ENCODE peak calls at places on chromosomes 13 and 19, in six cellular contexts. One of them, this sample, is unnamed.

GRCh38 chr19:47714339-47714738 is 1.1 kb downstream of the EHD2 start:
- DNase-seq in brain microvascular endothelial cell: no peak
- DNase-seq in cardiac fibroblast: no peak
- DNase-seq in lung: no peak
- DNase-seq in psoas muscle: no peak
- DNase-seq in A549: no peak
- DNase-seq in this sample: no peak

GRCh38 chr19:52464798-52465470 is 11.6 kb downstream of the ZNF578 start:
- DNase-seq in A549: peak
- DNase-seq in cardiac fibroblast: no peak
- DNase-seq in lung: no peak
- DNase-seq in brain microvascular endothelial cell: no peak
- DNase-seq in psoas muscle: no peak
- DNase-seq in this sample: no peak

GRCh38 chr19:7506385-7507328 is 9.2 kb upstream of the ZNF358 start:
- DNase-seq in A549: peak
- DNase-seq in brain microvascular endothelial cell: peak
- DNase-seq in lung: peak
- DNase-seq in psoas muscle: peak
- DNase-seq in cardiac fibroblast: peak
- DNase-seq in this sample: peak

GRCh38 chr19:11652056-11652455 is 54.8 kb downstream of the ZNF627 start:
- DNase-seq in psoas muscle: no peak
- DNase-seq in cardiac fibroblast: no peak
- DNase-seq in lung: no peak
- DNase-seq in A549: no peak
- DNase-seq in brain microvascular endothelial cell: no peak
- DNase-seq in this sample: no peak

GRCh38 chr13:114110091-114110829 is 22.2 kb downstream of the RASA3 start:
- DNase-seq in psoas muscle: peak
- DNase-seq in brain microvascular endothelial cell: no peak
- DNase-seq in cardiac fibroblast: no peak
- DNase-seq in lung: no peak
- DNase-seq in A549: no peak
- DNase-seq in this sample: no peak

GRCh38 chr19:48812094-48812929 is 1.5 kb upstream of the BCAT2 start:
- DNase-seq in brain microvascular endothelial cell: peak
- DNase-seq in psoas muscle: peak
- DNase-seq in cardiac fibroblast: peak
- DNase-seq in A549: peak
- DNase-seq in lung: peak
- DNase-seq in this sample: no peak

GRCh38 chr13:44147648-44148047 is 226.0 kb upstream of the SERP2 start:
- DNase-seq in brain microvascular endothelial cell: no peak
- DNase-seq in lung: no peak
- DNase-seq in cardiac fibroblast: no peak
- DNase-seq in psoas muscle: no peak
- DNase-seq in A549: no peak
- DNase-seq in this sample: no peak

GRCh38 chr19:22784051-22784450 is at the start of gene ZNF99:
- DNase-seq in A549: no peak
- DNase-seq in cardiac fibroblast: no peak
- DNase-seq in lung: peak
- DNase-seq in brain microvascular endothelial cell: no peak
- DNase-seq in psoas muscle: peak
- DNase-seq in this sample: no peak

GRCh38 chr19:18408053-18408476 is 10.6 kb upstream of the LRRC25 start:
- DNase-seq in brain microvascular endothelial cell: no peak
- DNase-seq in A549: no peak
- DNase-seq in psoas muscle: no peak
- DNase-seq in cardiac fibroblast: no peak
- DNase-seq in lung: no peak
- DNase-seq in this sample: no peak

GRCh38 chr19:47074621-47075020 is 26.2 kb upstream of the TMEM160 start:
- DNase-seq in A549: no peak
- DNase-seq in psoas muscle: no peak
- DNase-seq in cardiac fibroblast: no peak
- DNase-seq in brain microvascular endothelial cell: no peak
- DNase-seq in lung: no peak
- DNase-seq in this sample: no peak

GRCh38 chr13:80171096-80171495 is 169.8 kb downstream of the SPRY2 start:
- DNase-seq in lung: no peak
- DNase-seq in psoas muscle: no peak
- DNase-seq in cardiac fibroblast: no peak
- DNase-seq in A549: no peak
- DNase-seq in brain microvascular endothelial cell: no peak
- DNase-seq in this sample: no peak

DNA sequence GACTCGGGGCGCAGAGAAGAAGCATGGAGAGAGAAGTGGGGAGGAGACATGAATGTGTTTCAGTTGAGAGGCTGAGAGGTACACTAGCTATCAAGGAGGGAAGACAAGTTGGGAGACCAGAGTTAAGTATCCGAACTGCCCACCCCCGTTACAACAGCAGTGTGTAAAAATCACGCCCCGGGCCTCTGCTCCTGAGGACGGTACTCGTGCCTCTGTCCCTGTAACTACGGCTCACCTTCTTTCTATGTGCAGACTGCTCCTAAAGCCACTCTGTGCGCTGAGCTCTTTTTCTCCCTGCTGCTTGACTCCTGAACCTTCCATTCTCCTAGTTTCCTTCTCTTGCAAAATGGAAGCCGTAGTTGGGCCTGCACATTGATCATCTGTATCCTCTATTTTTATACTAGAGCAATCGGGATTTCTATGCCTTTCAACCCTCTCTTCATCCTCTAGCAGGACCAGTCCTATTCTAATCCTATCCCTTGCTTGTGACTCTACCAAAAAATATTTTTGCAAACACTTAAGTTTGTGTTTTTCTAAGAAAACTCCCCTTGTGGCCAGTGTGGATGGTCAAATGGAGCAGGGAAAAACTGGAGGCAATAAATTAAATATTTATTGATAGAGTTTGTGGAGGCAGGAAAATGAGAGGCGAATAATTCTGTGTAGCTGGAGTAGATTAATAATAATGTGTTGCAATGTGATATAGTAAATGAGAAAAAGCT is 569 bp downstream of the POLR1D start:
- DNase-seq in A549: no peak
- DNase-seq in brain microvascular endothelial cell: no peak
- DNase-seq in lung: no peak
- DNase-seq in psoas muscle: no peak
- DNase-seq in cardiac fibroblast: peak
- DNase-seq in this sample: peak
- TF ChIP-seq CTCF in A549: no peak
- TF ChIP-seq CTCF in brain microvascular endothelial cell: peak
- TF ChIP-seq CTCF in lung: no peak
- TF ChIP-seq CTCF in psoas muscle: no peak
- TF ChIP-seq CTCF in cardiac fibroblast: peak
- TF ChIP-seq CTCF in this sample: peak

GRCh38 chr19:58409010-58409790 is 751 bp downstream of the ZNF584 start:
- DNase-seq in A549: no peak
- DNase-seq in cardiac fibroblast: no peak
- DNase-seq in brain microvascular endothelial cell: no peak
- DNase-seq in psoas muscle: no peak
- DNase-seq in lung: no peak
- DNase-seq in this sample: no peak

GRCh38 chr19:58406818-58407657 is 1.4 kb upstream of the ZNF584 start:
- DNase-seq in A549: no peak
- DNase-seq in psoas muscle: no peak
- DNase-seq in lung: no peak
- DNase-seq in cardiac fibroblast: no peak
- DNase-seq in brain microvascular endothelial cell: no peak
- DNase-seq in this sample: no peak

GRCh38 chr19:58407658-58408151 is 744 bp upstream of the ZNF584 start:
- DNase-seq in cardiac fibroblast: no peak
- DNase-seq in psoas muscle: no peak
- DNase-seq in brain microvascular endothelial cell: no peak
- DNase-seq in lung: no peak
- DNase-seq in A549: no peak
- DNase-seq in this sample: no peak

DNA sequence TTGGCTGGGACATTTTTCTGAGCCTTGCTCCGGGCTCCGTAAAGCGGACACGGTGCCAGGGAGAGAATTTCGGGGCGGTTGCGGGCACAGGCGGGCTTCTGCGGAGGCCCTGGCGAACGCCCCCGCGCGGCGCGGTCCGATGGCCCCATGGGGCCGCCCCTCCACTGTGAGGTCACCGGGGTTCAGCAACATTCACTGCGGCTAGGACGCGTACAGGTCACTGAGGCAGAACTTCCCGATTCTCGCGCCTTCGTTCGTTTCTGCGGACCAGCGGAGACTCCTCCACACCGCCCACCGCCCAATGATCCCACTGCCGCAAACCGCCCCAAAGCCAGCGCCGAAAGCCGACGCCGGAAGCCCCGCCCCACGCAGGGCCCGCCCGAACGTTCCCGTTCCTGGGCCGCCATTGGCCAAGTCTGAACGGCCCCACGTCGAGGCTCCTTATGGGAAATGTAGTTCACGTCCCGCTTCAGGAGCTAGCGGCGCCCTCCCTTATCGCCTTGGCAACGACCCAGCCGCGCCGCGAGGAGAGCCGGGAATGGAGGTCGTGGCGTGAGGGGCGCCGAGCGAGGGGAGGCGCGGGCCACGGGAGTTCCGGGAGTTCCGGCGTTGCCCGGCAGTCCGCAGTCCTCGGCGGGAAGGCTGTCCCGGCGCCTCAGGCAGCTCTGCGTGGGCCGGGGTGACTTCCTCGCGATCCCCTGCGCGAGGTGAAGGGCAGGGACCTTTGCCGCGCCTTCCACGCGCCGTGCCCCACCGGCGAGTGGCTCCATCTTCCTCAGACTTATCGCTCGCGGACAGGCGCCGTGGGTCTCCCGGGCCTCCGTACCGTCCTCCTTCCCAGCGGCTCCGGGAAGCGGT is at the start of gene ZNF584:
- DNase-seq in psoas muscle: peak
- DNase-seq in brain microvascular endothelial cell: peak
- DNase-seq in cardiac fibroblast: peak
- DNase-seq in lung: peak
- DNase-seq in A549: peak
- DNase-seq in this sample: peak
- TF ChIP-seq CTCF in psoas muscle: no peak
- TF ChIP-seq CTCF in brain microvascular endothelial cell: peak
- TF ChIP-seq CTCF in cardiac fibroblast: peak
- TF ChIP-seq CTCF in lung: no peak
- TF ChIP-seq CTCF in A549: peak
- TF ChIP-seq CTCF in this sample: peak

GRCh38 chr13:49908637-49909036 is 27.5 kb downstream of the SPRYD7 start:
- DNase-seq in cardiac fibroblast: no peak
- DNase-seq in brain microvascular endothelial cell: no peak
- DNase-seq in psoas muscle: no peak
- DNase-seq in A549: no peak
- DNase-seq in lung: no peak
- DNase-seq in this sample: no peak
- TF ChIP-seq CTCF in cardiac fibroblast: no peak
- TF ChIP-seq CTCF in brain microvascular endothelial cell: peak
- TF ChIP-seq CTCF in psoas muscle: no peak
- TF ChIP-seq CTCF in A549: peak
- TF ChIP-seq CTCF in lung: no peak
- TF ChIP-seq CTCF in this sample: peak

GRCh38 chr13:99434258-99434788 is 66.9 kb upstream of the TM9SF2 start:
- DNase-seq in cardiac fibroblast: no peak
- DNase-seq in lung: no peak
- DNase-seq in psoas muscle: no peak
- DNase-seq in A549: no peak
- DNase-seq in brain microvascular endothelial cell: no peak
- DNase-seq in this sample: no peak
- TF ChIP-seq CTCF in cardiac fibroblast: no peak
- TF ChIP-seq CTCF in lung: no peak
- TF ChIP-seq CTCF in psoas muscle: no peak
- TF ChIP-seq CTCF in A549: no peak
- TF ChIP-seq CTCF in brain microvascular endothelial cell: peak
- TF ChIP-seq CTCF in this sample: peak

DNA sequence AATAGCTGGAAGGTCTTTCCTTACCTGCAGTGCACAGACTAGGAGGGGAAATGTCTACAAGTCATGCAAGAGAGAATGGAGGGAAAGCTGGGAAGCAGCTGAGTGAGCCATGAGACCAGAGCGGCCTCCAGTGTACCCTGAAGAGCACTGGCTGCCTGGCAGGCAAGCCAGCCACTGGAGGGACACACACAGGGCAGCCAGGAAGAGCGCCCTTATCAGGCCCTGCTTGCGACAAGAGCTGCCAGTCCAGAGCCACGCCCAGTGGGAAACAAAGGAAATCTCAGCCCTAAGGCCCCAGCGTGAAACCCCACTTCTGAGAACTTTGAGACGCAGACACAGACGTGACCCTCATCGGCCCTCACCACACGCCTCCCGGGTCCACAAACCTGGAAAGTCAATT is 105.0 kb downstream of the STK24 start:
- DNase-seq in brain microvascular endothelial cell: no peak
- DNase-seq in psoas muscle: no peak
- DNase-seq in A549: no peak
- DNase-seq in cardiac fibroblast: no peak
- DNase-seq in lung: no peak
- DNase-seq in this sample: no peak
- TF ChIP-seq CTCF in brain microvascular endothelial cell: no peak
- TF ChIP-seq CTCF in psoas muscle: no peak
- TF ChIP-seq CTCF in A549: no peak
- TF ChIP-seq CTCF in cardiac fibroblast: no peak
- TF ChIP-seq CTCF in lung: no peak
- TF ChIP-seq CTCF in this sample: no peak

GRCh38 chr13:32038353-32038752 is 6.8 kb downstream of the FRY start:
- DNase-seq in A549: no peak
- DNase-seq in psoas muscle: no peak
- DNase-seq in cardiac fibroblast: no peak
- DNase-seq in brain microvascular endothelial cell: no peak
- DNase-seq in lung: no peak
- DNase-seq in this sample: no peak
- TF ChIP-seq CTCF in A549: no peak
- TF ChIP-seq CTCF in psoas muscle: no peak
- TF ChIP-seq CTCF in cardiac fibroblast: no peak
- TF ChIP-seq CTCF in brain microvascular endothelial cell: no peak
- TF ChIP-seq CTCF in lung: no peak
- TF ChIP-seq CTCF in this sample: no peak